ENCODE peak calls at places on chromosomes 16 and 17, in four cellular contexts. W is neural crest cell, I is iPS DF 19.7, C is T-helper 1 cell. Y is an unnamed sample.

GRCh38 chr17:42518046-42518754 is 17.8 kb upstream of the NAGLU start:
- DNase-seq in W (no peak), I (no peak), C (no peak), Y (peak; percentile 57)

GRCh38 chr17:7045492-7046126 is 1.7 kb upstream of the SLC16A11 start:
- DNase-seq in W (peak; percentile 33), I (no peak), C (peak; percentile 77), Y (no peak)

GRCh38 chr16:53465606-53466290 is 31.5 kb downstream of the RBL2 start:
- DNase-seq in W (no peak), I (no peak), C (no peak), Y (no peak)

GRCh38 chr16:70454221-70455034 is at the start of gene FCSK:
- DNase-seq in W (peak; percentile 69), I (no peak), C (peak; percentile 71), Y (peak; percentile 80)

GRCh38 chr16:8704098-8704497 is 29.7 kb downstream of the ABAT start:
- DNase-seq in W (no peak), I (no peak), C (no peak), Y (no peak)

GRCh38 chr16:11783319-11784047 is 13.6 kb downstream of the ZC3H7A start:
- DNase-seq in W (no peak), I (no peak), C (peak; percentile 82), Y (no peak)

GRCh38 chr17:59725691-59726090 is 18.2 kb downstream of the VMP1 start:
- DNase-seq in W (no peak), I (no peak), C (no peak), Y (no peak)

GRCh38 chr17:81156866-81157805 is 8.2 kb upstream of the PVALEF start:
- DNase-seq in W (no peak), I (no peak), C (no peak), Y (no peak)

GRCh38 chr17:63960430-63960829 is 12.3 kb downstream of the SCN4A start:
- DNase-seq in W (no peak), I (no peak), C (no peak), Y (no peak)

GRCh38 chr17:1733759-1734158 is 8.9 kb upstream of the SERPINF2 start:
- DNase-seq in W (no peak), I (no peak), C (no peak), Y (no peak)

GRCh38 chr17:67276075-67276474 is 31.1 kb upstream of the HELZ start:
- DNase-seq in W (no peak), I (peak; percentile 38), C (no peak), Y (peak; percentile 55)

GRCh38 chr17:75019710-75020109 is 7.2 kb downstream of the MRPL58 start:
- DNase-seq in W (no peak), I (no peak), C (no peak), Y (no peak)

GRCh38 chr16:73847090-73847489 is 449.5 kb upstream of the PSMD7 start:
- DNase-seq in W (no peak), I (no peak), C (no peak), Y (no peak)

GRCh38 chr16:30728904-30729672 is 19.1 kb upstream of the PHKG2 start:
- DNase-seq in W (no peak), I (no peak), C (no peak), Y (peak; percentile 92)

GRCh38 chr17:41666336-41666680 is 22.4 kb upstream of the EIF1 start:
- DNase-seq in W (no peak), I (no peak), C (peak; percentile 77), Y (no peak)

GRCh38 chr16:59179446-59180082 is 445.4 kb upstream of the GOT2 start:
- DNase-seq in W (no peak), I (no peak), C (no peak), Y (no peak)

GRCh38 chr16:67013823-67014640 is 14.9 kb upstream of the CBFB start:
- DNase-seq in W (peak; percentile 58), I (no peak), C (peak; percentile 85), Y (peak; percentile 72)

GRCh38 chr17:82195675-82196258 is 16.9 kb downstream of the CCDC57 start:
- DNase-seq in W (no peak), I (no peak), C (no peak), Y (no peak)

GRCh38 chr16:27097671-27098275 is 31.0 kb downstream of the C16orf82 start:
- DNase-seq in W (no peak), I (no peak), C (no peak), Y (peak; percentile 26)

GRCh38 chr17:44444735-44445105 is 55.3 kb upstream of the ITGA2B start:
- DNase-seq in W (no peak), I (no peak), C (no peak), Y (no peak)

GRCh38 chr17:75266315-75267145 is 4.5 kb downstream of the MIF4GD start:
- DNase-seq in W (no peak), I (no peak), C (no peak), Y (no peak)

GRCh38 chr17:29358421-29358820 is 31.7 kb upstream of the TAOK1 start:
- DNase-seq in W (no peak), I (no peak), C (no peak), Y (no peak)

GRCh38 chr17:50923611-50924010 is 57.5 kb upstream of the TOB1 start:
- DNase-seq in W (no peak), I (no peak), C (no peak), Y (peak; percentile 71)

GRCh38 chr16:2584742-2585650 is 47.2 kb downstream of the PDPK1 start:
- DNase-seq in W (no peak), I (no peak), C (no peak), Y (no peak)

GRCh38 chr17:81021531-81022370 is 13.2 kb upstream of the BAIAP2 start:
- DNase-seq in W (no peak), I (no peak), C (no peak), Y (no peak)

GRCh38 chr17:81064746-81065475 is 30.0 kb downstream of the BAIAP2 start:
- DNase-seq in W (no peak), I (no peak), C (no peak), Y (peak; percentile 83)

GRCh38 chr17:55795098-55795497 is 44.2 kb downstream of the PCTP start:
- DNase-seq in W (no peak), I (no peak), C (no peak), Y (no peak)

GRCh38 chr16:3645108-3645503 is 9.4 kb upstream of the DNASE1 start:
- DNase-seq in W (no peak), I (no peak), C (no peak), Y (peak; percentile 7)

GRCh38 chr17:6048486-6048885 is 21.7 kb upstream of the WSCD1 start:
- DNase-seq in W (no peak), I (no peak), C (no peak), Y (no peak)

GRCh38 chr17:37041931-37042330 is 93.2 kb downstream of the AATF start:
- DNase-seq in W (no peak), I (no peak), C (no peak), Y (no peak)